ENCODE peak calls at places on chromosomes 11 and 22, in five cellular contexts. T, D, Y, S and A are unnamed samples.

GRCh38 chr11:46733234-46733633 is 14.2 kb downstream of the F2 start:
- DNase-seq in S (no peak), T (no peak), Y (no peak), D (no peak), A (no peak)

GRCh38 chr11:1296287-1296686 is 13.1 kb downstream of the TOLLIP start:
- DNase-seq in D (no peak), Y (no peak), S (no peak), T (no peak), A (no peak)

GRCh38 chr22:28299760-28300159 is 379.9 kb downstream of the TTC28 start:
- DNase-seq in T (peak; percentile 42), D (no peak), S (no peak), Y (no peak), A (no peak)

GRCh38 chr22:23542933-23543332 is 37.2 kb downstream of the IGLL1 start:
- DNase-seq in S (no peak), Y (no peak), D (no peak), T (peak; percentile 49), A (no peak)

GRCh38 chr11:63165710-63166310 is 21.8 kb upstream of the SLC22A24 start:
- DNase-seq in T (no peak), Y (no peak), D (no peak), S (no peak), A (no peak)

GRCh38 chr11:78038697-78039313 is 15.7 kb upstream of the KCTD14 start:
- DNase-seq in S (no peak), D (no peak), Y (no peak), T (peak; percentile 28), A (no peak)

GRCh38 chr11:60862171-60862570 is 5.2 kb upstream of the ZP1 start:
- DNase-seq in S (no peak), T (no peak), D (no peak), Y (no peak), A (no peak)

GRCh38 chr11:89293966-89294679 is 116.4 kb downstream of the TYR start:
- DNase-seq in Y (no peak), D (no peak), T (peak; percentile 12), S (no peak), A (no peak)

GRCh38 chr11:109071712-109072524 is 350.1 kb upstream of the C11orf87 start:
- DNase-seq in S (no peak), D (no peak), Y (no peak), T (peak; percentile 46), A (no peak)

GRCh38 chr11:119472186-119472855 is 49.3 kb upstream of the THY1 start:
- DNase-seq in Y (no peak), D (no peak), T (peak; percentile 29), S (no peak), A (no peak)

GRCh38 chr11:1034001-1034400 is 2.5 kb downstream of the MUC6 start:
- DNase-seq in T (no peak), Y (no peak), S (no peak), D (no peak), A (no peak)

GRCh38 chr22:43222281-43222680 is 35.3 kb upstream of the TTLL12 start:
- DNase-seq in T (no peak), D (no peak), Y (peak; percentile 72), S (no peak), A (peak; percentile 59)

GRCh38 chr22:18133452-18133851 is 16.5 kb upstream of the USP18 start:
- DNase-seq in T (no peak), Y (no peak), D (no peak), S (no peak), A (no peak)

GRCh38 chr22:44427506-44428470 is 70.2 kb downstream of the RTL6 start:
- DNase-seq in Y (no peak), T (no peak), D (no peak), S (no peak), A (no peak)

GRCh38 chr11:1933416-1934325 is 13.5 kb upstream of the MRPL23 start:
- DNase-seq in S (no peak), D (no peak), Y (no peak), T (no peak), A (no peak)

GRCh38 chr11:12066056-12066798 is 44.2 kb upstream of the MICAL2 start:
- DNase-seq in Y (no peak), D (peak; percentile 81), S (no peak), T (peak; percentile 98), A (no peak)

GRCh38 chr11:12066799-12067508 is 43.4 kb upstream of the MICAL2 start:
- DNase-seq in Y (no peak), S (no peak), D (no peak), T (peak; percentile 56), A (no peak)

GRCh38 chr11:12071574-12071973 is 38.8 kb upstream of the MICAL2 start:
- DNase-seq in Y (no peak), S (no peak), D (no peak), T (no peak), A (no peak)

GRCh38 chr11:12070446-12071267 is 39.7 kb upstream of the MICAL2 start:
- DNase-seq in D (no peak), S (no peak), T (no peak), Y (no peak), A (no peak)

DNA sequence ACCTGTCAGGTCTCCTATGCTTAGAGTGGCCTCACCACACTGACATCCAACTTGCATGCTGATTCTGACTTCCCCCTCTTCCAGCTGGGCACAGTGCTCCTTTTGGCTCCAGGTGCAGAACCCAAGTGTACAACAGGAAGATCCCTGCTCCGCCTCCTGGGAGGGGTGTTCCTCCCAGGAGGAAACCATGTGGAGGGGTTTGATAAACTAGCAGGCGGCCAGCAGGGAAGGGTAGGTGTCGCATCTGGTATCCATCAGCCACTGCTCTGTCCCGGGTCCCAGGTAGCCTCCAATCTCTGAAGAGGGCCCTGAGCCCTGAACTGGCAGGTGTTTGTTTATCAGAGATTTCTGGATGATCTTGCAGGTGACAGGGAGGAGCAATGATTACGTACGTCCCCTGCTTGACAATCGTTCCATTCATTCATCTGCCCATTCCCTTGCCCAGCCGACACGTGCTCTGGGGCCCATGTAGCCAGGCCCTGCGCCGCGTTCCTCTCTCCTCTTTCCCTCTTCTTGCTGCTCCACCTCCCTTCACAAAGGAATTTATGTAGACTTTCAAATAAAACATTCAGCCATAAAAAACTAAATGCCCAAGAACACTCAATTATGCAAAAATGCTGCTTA is 41.2 kb upstream of the MICAL2 start:
- DNase-seq in S (no peak), T (no peak), Y (peak; percentile 41), D (no peak), A (no peak)
- H3K4me2 ChIP-seq in S (no peak overlapping the region), T (no peak overlapping the region), Y (no peak overlapping the region), D (no peak overlapping the region), A (no peak overlapping the region)

DNA sequence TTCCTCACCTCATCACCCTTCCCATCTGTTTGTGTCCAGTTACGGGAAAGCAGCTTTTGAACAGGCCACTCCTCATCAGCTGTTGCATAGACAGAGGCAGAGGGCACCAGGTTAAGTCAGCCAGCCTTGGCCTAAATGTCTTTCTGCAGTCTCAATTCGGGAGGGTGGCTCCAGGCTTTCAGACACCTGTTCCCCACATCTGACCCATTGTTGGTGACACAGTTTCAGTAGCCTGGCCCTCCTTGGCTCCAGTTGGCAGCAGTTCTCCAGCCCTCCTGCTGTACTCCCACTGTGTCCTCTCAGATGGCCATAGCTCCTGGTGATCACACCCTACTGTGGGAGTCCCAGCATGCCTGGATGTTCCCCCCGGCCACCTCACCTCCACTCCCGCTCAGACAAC is 70.8 kb upstream of the MYOD1 start:
- DNase-seq in T (no peak), Y (peak; percentile 4), D (no peak), S (no peak), A (no peak)
- TF ChIP-seq RCOR1 in T (no peak), Y (no peak), D (no peak), S (no peak), A (no peak)

GRCh38 chr11:122755409-122755808 is 82.9 kb upstream of the CRTAM start:
- DNase-seq in T (no peak), S (no peak), Y (peak; percentile 70), D (no peak), A (peak; percentile 26)
- H3K4me2 ChIP-seq in T (no peak overlapping the region), S (no peak overlapping the region), Y (peak overlapping the region; percentile 44), D (no peak overlapping the region), A (no peak overlapping the region)

DNA sequence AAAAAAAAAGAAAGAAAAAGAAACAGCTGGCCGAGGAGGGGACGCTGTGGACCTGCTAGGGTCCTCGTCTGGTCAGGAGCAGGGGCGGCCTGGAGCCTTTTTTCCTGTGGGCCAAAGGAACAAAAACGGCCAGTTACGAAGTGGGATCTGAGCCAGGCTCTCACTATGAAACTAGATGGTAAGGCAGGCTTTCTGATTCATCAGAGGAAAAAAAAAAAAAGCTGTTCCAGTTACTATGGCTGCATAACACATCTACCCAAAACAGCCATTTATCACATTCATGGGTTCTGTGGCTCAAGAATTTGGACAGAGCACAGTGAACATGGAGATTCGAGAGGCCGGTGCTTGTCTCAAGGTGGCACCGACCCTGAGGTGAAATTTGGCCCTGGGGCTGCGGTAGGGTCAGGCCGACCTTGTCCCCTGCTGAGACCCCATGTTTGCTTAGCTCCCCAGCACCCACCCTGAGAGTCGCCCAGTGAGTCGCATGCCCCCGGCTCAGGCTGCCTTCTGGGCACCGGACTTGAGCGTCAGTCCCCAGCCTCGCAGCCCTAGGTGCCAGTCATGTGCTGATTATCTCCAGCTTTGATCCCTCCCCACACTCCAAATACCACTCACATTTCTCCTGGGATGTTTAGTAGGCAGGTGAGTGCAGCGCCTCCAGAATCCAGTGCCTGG is 34.2 kb downstream of the MRGPRD start:
- DNase-seq in D (peak; percentile 31), S (no peak), Y (no peak), T (peak; percentile 89), A (peak; percentile 26)
- TF ChIP-seq RCOR1 in D (no peak), S (no peak), Y (no peak), T (no peak), A (no peak)

GRCh38 chr11:10380921-10381320 is 74.1 kb upstream of the AMPD3 start:
- DNase-seq in Y (no peak), T (no peak), S (no peak), D (no peak), A (no peak)
- H3K4me2 ChIP-seq in Y (no peak overlapping the region), T (no peak overlapping the region), S (no peak overlapping the region), D (no peak overlapping the region), A (no peak overlapping the region)

GRCh38 chr22:50141891-50142363 is 28.6 kb upstream of the PANX2 start:
- DNase-seq in S (no peak), Y (no peak), T (peak; percentile 52), D (no peak), A (peak; percentile 54)
- TF ChIP-seq RCOR1 in S (no peak), Y (no peak), T (no peak), D (no peak), A (no peak)

GRCh38 chr11:84437129-84438123 is 1151.3 kb upstream of the CCDC90B start:
- DNase-seq in D (no peak), T (no peak), Y (no peak), S (peak; percentile 3), A (no peak)
- H3K4me2 ChIP-seq in D (peak overlapping the region; percentile 5), T (no peak overlapping the region), Y (no peak overlapping the region), S (peak overlapping the region; percentile 46), A (no peak overlapping the region)

GRCh38 chr11:17544181-17544622 is at the start of gene USH1C:
- DNase-seq in T (no peak), Y (peak; percentile 97), S (no peak), D (peak; percentile 61), A (peak; percentile 76)
- TF ChIP-seq RCOR1 in T (no peak), Y (no peak), S (no peak), D (no peak), A (no peak)